ENCODE peak calls at places on chromosomes 1 and 21, in eight cellular contexts. X is ovary, S is right lobe of liver, W is heart left ventricle, C is H1, D is tibial nerve, U is A549, T is endothelial cell of umbilical vein. E is an unnamed sample.

GRCh38 chr21:28473530-28474225 is 519.0 kb downstream of the LTN1 start:
- DNase-seq in X (no peak), S (no peak), W (no peak), C (no peak), D (no peak), U (no peak), T (no peak), E (no peak)

GRCh38 chr21:45358261-45358670 is 46.7 kb upstream of the COL18A1 start:
- DNase-seq in X (no peak), S (no peak), W (no peak), C (no peak), D (no peak), U (no peak), T (no peak), E (no peak)

GRCh38 chr1:30511563-30512252 is 211.7 kb downstream of the MATN1 start:
- DNase-seq in X (no peak), S (no peak), W (no peak), C (peak; percentile 41), D (no peak), U (peak; percentile 54), T (no peak), E (no peak)

GRCh38 chr1:244918422-244919319 is 54.3 kb upstream of the HNRNPU start:
- DNase-seq in X (peak; percentile 22), S (no peak), W (peak; percentile 63), C (peak; percentile 59), D (no peak), U (peak; percentile 40), T (peak; percentile 38), E (peak; percentile 84)

GRCh38 chr1:221845650-221846371 is 103.9 kb upstream of the DUSP10 start:
- DNase-seq in X (no peak), S (peak; percentile 51), W (peak; percentile 70), C (no peak), D (no peak), U (peak; percentile 59), T (peak; percentile 28), E (no peak)

GRCh38 chr1:219269171-219269570 is 95.5 kb downstream of the LYPLAL1 start:
- DNase-seq in X (no peak), S (no peak), W (no peak), C (no peak), D (no peak), U (no peak), T (peak; percentile 6), E (no peak)

GRCh38 chr21:17343055-17343454 is 169.8 kb upstream of the CXADR start:
- DNase-seq in X (no peak), S (no peak), W (no peak), C (no peak), D (no peak), U (no peak), T (peak; percentile 10), E (peak; percentile 35)

GRCh38 chr1:211013346-211014240 is 120.4 kb downstream of the KCNH1 start:
- DNase-seq in X (no peak), S (no peak), W (no peak), C (no peak), D (no peak), U (no peak), T (no peak), E (no peak)

GRCh38 chr1:212147581-212148033 is 112.1 kb downstream of the DTL start:
- DNase-seq in X (no peak), S (no peak), W (no peak), C (no peak), D (no peak), U (peak; percentile 20), T (no peak), E (no peak)

GRCh38 chr1:156356875-156357534 is 12.0 kb upstream of the RHBG start:
- DNase-seq in X (peak; percentile 61), S (peak; percentile 83), W (peak; percentile 57), C (peak; percentile 92), D (no peak), U (peak; percentile 63), T (peak; percentile 23), E (peak; percentile 65)

GRCh38 chr1:171814692-171815091 is 26.6 kb upstream of the DNM3 start:
- DNase-seq in X (no peak), S (no peak), W (no peak), C (no peak), D (no peak), U (no peak), T (no peak), E (no peak)

GRCh38 chr1:199223936-199224335 is 585.1 kb downstream of the PTPRC start:
- DNase-seq in X (no peak), S (no peak), W (no peak), C (no peak), D (no peak), U (no peak), T (no peak), E (no peak)

GRCh38 chr1:82778612-82779011 is 977.9 kb downstream of the ADGRL2 start:
- DNase-seq in X (no peak), S (no peak), W (no peak), C (no peak), D (no peak), U (peak; percentile 16), T (peak; percentile 17), E (peak; percentile 11)

GRCh38 chr1:185291159-185291558 is 25.9 kb downstream of the IVNS1ABP start:
- DNase-seq in X (no peak), S (no peak), W (no peak), C (no peak), D (no peak), U (no peak), T (no peak), E (no peak)

GRCh38 chr1:37553927-37554808 is at the start of gene SNIP1:
- DNase-seq in X (peak; percentile 89), S (peak; percentile 96), W (peak; percentile 94), C (peak; percentile 92), D (peak; percentile 93), U (peak; percentile 89), T (peak; percentile 93), E (peak; percentile 92)

GRCh38 chr1:37557402-37557801 is 662 bp downstream of the DNALI1 start:
- DNase-seq in X (no peak), S (no peak), W (no peak), C (no peak), D (no peak), U (no peak), T (no peak), E (no peak)

GRCh38 chr1:37559080-37559479 is 2.3 kb downstream of the DNALI1 start:
- DNase-seq in X (no peak), S (no peak), W (no peak), C (no peak), D (no peak), U (no peak), T (no peak), E (no peak)

GRCh38 chr1:37558411-37558810 is 1.7 kb downstream of the DNALI1 start:
- DNase-seq in X (no peak), S (no peak), W (no peak), C (no peak), D (no peak), U (no peak), T (no peak), E (no peak)

DNA sequence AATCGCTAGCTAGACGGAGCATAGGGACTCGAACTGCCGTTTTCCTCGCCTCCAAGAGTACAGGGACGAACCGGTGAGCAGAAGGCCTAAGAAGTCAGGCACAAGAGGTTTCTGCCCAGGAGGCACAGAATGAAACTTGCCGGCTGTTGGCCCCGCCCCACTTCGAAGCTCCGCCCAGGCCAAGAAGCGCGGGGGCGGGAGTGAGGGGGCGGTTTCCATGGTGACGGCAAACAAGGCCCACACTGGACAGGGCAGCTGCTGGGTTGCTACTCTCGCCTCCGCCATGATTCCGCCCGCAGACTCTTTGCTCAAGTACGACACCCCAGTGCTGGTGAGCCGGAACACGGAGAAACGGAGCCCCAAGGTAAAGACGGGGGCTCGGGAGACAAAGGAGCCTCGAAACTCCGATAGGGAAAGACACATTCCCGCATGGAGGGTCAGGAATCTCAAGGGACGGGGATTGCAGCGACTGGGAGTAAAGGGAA is at the start of gene DNALI1:
- DNase-seq in X (peak; percentile 90), S (peak; percentile 92), W (peak; percentile 87), C (peak; percentile 98), D (peak; percentile 75), U (peak; percentile 44), T (peak; percentile 93), E (peak; percentile 25)
- TF ChIP-seq POLR2A in X (peak; percentile 45), S (no peak), W (no peak), C (peak; percentile 63), D (no peak), U (no peak), T (no peak), E (no peak)

DNA sequence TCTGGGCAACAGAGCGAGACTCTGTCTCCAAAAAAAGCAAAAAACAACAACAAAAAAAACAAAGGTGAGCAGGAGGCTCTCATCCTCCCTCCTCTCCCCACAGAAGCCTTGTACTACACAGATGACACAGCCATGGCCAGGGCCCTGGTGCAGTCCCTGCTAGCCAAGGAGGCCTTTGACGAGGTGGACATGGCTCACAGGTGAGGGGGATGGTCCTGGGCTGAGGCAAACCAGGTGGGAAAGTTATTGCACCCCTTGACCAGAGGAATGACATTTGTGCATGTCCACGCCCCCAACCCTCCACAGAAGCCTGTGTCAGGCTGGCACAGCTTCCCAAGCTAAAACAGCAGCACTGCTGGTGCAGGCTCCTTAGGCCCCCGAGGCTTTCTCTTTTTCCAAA is 2.4 kb downstream of the ADPRS start:
- DNase-seq in X (no peak), S (peak; percentile 38), W (no peak), C (no peak), D (no peak), U (no peak), T (no peak), E (no peak)
- TF ChIP-seq POLR2A in X (no peak), S (no peak), W (no peak), C (no peak), D (no peak), U (no peak), T (no peak), E (no peak)

GRCh38 chr1:6724517-6725141 is 23.0 kb upstream of the DNAJC11 start:
- DNase-seq in X (peak; percentile 14), S (no peak), W (no peak), C (no peak), D (no peak), U (peak; percentile 63), T (no peak), E (no peak)
- TF ChIP-seq POLR2A in X (no peak), S (no peak), W (no peak), C (no peak), D (no peak), U (no peak), T (no peak), E (no peak)

DNA sequence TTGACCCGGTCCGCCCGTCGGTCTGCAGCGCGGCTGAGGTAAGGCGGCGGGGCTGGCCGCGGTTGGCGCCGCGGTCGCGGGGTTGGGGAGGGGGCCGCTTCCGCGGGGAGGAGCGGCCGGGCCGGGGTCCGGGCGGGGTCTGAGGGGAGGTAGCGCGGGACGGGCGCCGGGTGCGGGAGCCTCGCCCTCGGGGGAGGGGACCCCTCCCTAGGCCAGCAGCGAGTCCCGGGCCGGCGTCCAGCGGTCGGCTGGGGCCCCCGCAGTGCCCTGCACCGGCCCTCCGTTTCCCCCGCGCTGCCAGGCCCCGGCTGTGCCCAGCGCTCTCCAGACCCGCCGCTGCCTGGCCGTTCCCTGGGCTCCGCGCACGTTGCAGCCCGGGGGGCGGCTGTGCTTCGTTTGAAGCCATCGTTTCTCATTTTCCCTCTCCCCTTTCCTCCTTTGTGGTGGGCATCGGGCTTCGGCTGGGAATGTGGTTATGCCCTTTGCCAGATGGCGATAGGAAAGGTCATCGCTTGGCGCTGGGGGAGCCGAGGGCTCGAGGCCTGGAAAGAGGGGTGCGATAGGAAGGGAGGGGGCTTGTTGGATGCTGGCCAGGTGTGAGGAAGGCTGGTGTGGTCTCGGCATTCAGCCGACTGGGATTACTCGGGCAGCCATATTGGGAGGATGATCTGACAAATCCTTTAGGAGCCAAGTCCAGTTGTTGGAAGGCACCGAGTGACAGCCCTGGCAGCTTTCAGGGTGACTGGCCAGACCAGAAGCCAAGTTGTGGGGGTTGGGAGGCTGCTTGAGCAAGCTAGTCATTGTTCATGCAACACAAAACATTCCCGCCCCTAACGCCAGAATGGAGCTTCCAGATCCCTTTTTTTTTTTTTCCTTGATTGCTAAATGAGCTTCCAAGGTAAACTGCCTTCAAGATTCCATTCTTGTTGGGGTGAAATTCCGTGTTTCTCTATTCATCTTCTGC is 753 bp downstream of the KIF1B start:
- DNase-seq in X (peak; percentile 93), S (peak; percentile 96), W (peak; percentile 98), C (peak; percentile 65), D (peak; percentile 94), U (peak; percentile 77), T (peak; percentile 88), E (peak; percentile 53)
- TF ChIP-seq POLR2A in X (peak; percentile 28), S (peak; percentile 64), W (no peak), C (peak; percentile 51), D (peak; percentile 26), U (no peak), T (no peak), E (no peak)